ENCODE peak calls at places on chromosomes 1 and 21, in seven cellular contexts. E is fibroblast of lung, G is brain microvascular endothelial cell, B is GM12864, W is kidney, T is cardiac muscle cell, X is GM23338. S is an unnamed sample.

GRCh38 chr1:89953072-89953626 is 41.8 kb upstream of the ZNF326 start:
- DNase-seq in E (peak), X (peak), B (no peak), W (peak), T (peak), G (peak), S (peak)

GRCh38 chr1:97999320-97999719 is 78.5 kb upstream of the DPYD start:
- DNase-seq in E (peak), X (no peak), B (no peak), T (peak), W (no peak), G (peak), S (peak)

GRCh38 chr1:14724234-14724633 is 125.7 kb downstream of the KAZN start:
- DNase-seq in B (no peak), X (no peak), W (no peak), G (no peak), T (no peak), E (peak), S (no peak)

GRCh38 chr1:76919123-76919522 is 51.8 kb downstream of the ST6GALNAC5 start:
- DNase-seq in X (peak), E (no peak), T (no peak), W (no peak), G (no peak), B (no peak), S (no peak)

GRCh38 chr1:102550729-102551384 is 554.1 kb upstream of the OLFM3 start:
- DNase-seq in B (no peak), X (peak), E (peak), G (peak), T (peak), W (no peak), S (peak)

GRCh38 chr1:26469558-26469957 is 2.7 kb upstream of the HMGN2 start:
- DNase-seq in B (no peak), X (no peak), T (no peak), E (no peak), G (no peak), W (no peak), S (no peak)

GRCh38 chr21:14438204-14438603 is 55.3 kb upstream of the HSPA13 start:
- DNase-seq in G (no peak), W (no peak), E (no peak), T (peak), X (no peak), B (no peak), S (peak)

GRCh38 chr21:45161039-45161945 is 86.9 kb downstream of the ADARB1 start:
- DNase-seq in T (no peak), B (no peak), G (no peak), X (no peak), W (no peak), E (no peak), S (no peak)

GRCh38 chr1:234745844-234746797 is 136.1 kb upstream of the IRF2BP2 start:
- DNase-seq in G (peak), E (peak), B (no peak), T (peak), X (no peak), W (no peak), S (peak)

GRCh38 chr1:41411229-41411628 is 50.0 kb downstream of the FOXO6 start:
- DNase-seq in E (no peak), W (no peak), T (no peak), G (no peak), B (no peak), X (no peak), S (no peak)

GRCh38 chr1:6093061-6093460 is 47.4 kb downstream of the KCNAB2 start:
- DNase-seq in W (peak), X (no peak), E (no peak), B (no peak), G (no peak), T (peak), S (no peak)

GRCh38 chr1:24420547-24420946 is 4.9 kb downstream of the NIPAL3 start:
- DNase-seq in G (no peak), T (peak), W (no peak), E (no peak), X (no peak), B (no peak), S (peak)

GRCh38 chr1:75208862-75209261 is 74.7 kb downstream of the LHX8 start:
- DNase-seq in B (no peak), E (no peak), T (no peak), G (no peak), W (no peak), X (no peak), S (no peak)

GRCh38 chr1:199279872-199280649 is 641.2 kb downstream of the PTPRC start:
- DNase-seq in W (no peak), G (peak), B (no peak), E (peak), T (no peak), X (no peak), S (peak)

GRCh38 chr1:115757866-115758265 is 10.6 kb downstream of the CASQ2 start:
- DNase-seq in G (no peak), X (no peak), T (no peak), E (no peak), W (no peak), B (no peak), S (no peak)

GRCh38 chr1:6905790-6906189 is 120.5 kb downstream of the CAMTA1 start:
- DNase-seq in G (no peak), T (no peak), W (no peak), B (no peak), X (no peak), E (no peak), S (no peak)

GRCh38 chr21:23398726-23399125 is 2208.6 kb downstream of the MRPL39 start:
- DNase-seq in X (no peak), E (no peak), B (no peak), T (no peak), W (no peak), G (no peak), S (no peak)

GRCh38 chr1:192557841-192558595 is 17.6 kb upstream of the RGS1 start:
- DNase-seq in G (peak), E (peak), W (no peak), T (no peak), B (no peak), X (no peak), S (no peak)

GRCh38 chr1:41338820-41339219 is 22.4 kb upstream of the FOXO6 start:
- DNase-seq in X (no peak), E (no peak), T (no peak), G (no peak), W (no peak), B (no peak), S (no peak)

GRCh38 chr21:36976882-36977651 is 10.6 kb upstream of the HLCS start:
- DNase-seq in E (peak), X (peak), T (peak), G (peak), B (no peak), W (no peak), S (peak)

GRCh38 chr1:224183591-224184312 is 712 bp downstream of the DEGS1 start:
- DNase-seq in B (no peak), W (peak), G (peak), T (peak), E (peak), X (peak), S (peak)

GRCh38 chr1:81802601-81803422 is 2.1 kb downstream of the ADGRL2 start:
- DNase-seq in G (peak), T (peak), E (peak), B (no peak), X (peak), W (peak), S (peak)

GRCh38 chr1:203536981-203537455 is 43.1 kb downstream of the OPTC start:
- DNase-seq in B (no peak), G (peak), X (no peak), T (peak), E (peak), W (no peak), S (peak)

GRCh38 chr1:240946926-240947325 is 335.0 kb upstream of the GREM2 start:
- DNase-seq in W (no peak), T (peak), E (peak), B (no peak), X (peak), G (peak), S (peak)

GRCh38 chr1:29269356-29269755 is 33.0 kb downstream of the PTPRU start:
- DNase-seq in E (no peak), W (no peak), T (no peak), X (no peak), B (no peak), G (no peak), S (no peak)

GRCh38 chr1:154400381-154400801 is 4.8 kb upstream of the IL6R start:
- DNase-seq in T (no peak), B (no peak), W (no peak), E (no peak), X (no peak), G (no peak), S (no peak)

GRCh38 chr1:89894802-89895201 is 74.0 kb downstream of the LRRC8D start:
- DNase-seq in E (no peak), T (no peak), W (no peak), G (no peak), B (no peak), X (no peak), S (no peak)

GRCh38 chr1:33516428-33516827 is 44.0 kb downstream of the ZSCAN20 start:
- DNase-seq in B (no peak), E (no peak), T (no peak), X (peak), G (no peak), W (no peak), S (no peak)

GRCh38 chr1:173568483-173568882 is 34.4 kb downstream of the SLC9C2 start:
- DNase-seq in W (no peak), X (no peak), B (no peak), T (no peak), G (no peak), E (no peak), S (no peak)

GRCh38 chr1:173561263-173561662 is 41.6 kb downstream of the SLC9C2 start:
- DNase-seq in G (no peak), T (no peak), W (no peak), B (no peak), E (no peak), X (no peak), S (no peak)

GRCh38 chr1:173560300-173560699 is 42.6 kb downstream of the SLC9C2 start:
- DNase-seq in E (no peak), X (no peak), W (no peak), T (no peak), G (no peak), B (no peak), S (no peak)

DNA sequence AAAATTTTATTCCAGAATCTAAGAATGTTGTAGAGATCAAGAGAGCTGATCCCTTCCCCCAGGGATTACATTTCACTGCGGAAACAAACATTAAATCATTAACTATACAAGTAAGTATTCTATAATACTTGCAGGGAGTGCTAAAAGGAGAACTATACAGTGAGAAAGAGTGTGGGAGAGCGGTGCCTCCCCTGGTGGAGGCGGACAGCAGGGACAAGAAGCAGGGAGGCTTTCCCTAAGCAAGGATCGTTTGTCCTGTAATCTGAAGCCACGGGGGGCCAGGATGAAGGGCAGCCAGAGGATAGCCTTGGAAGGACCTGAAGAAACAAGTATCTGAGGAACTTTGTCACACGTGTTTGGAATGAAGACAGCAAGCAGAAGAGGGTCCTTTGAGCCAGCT is 40.1 kb downstream of the SLC9C2 start:
- DNase-seq in B (no peak), G (no peak), T (no peak), E (no peak), W (no peak), X (peak), S (no peak)
- TF ChIP-seq CTCF in B (no peak), G (peak), T (no peak), E (no peak), W (no peak), X (peak), S (no peak)

DNA sequence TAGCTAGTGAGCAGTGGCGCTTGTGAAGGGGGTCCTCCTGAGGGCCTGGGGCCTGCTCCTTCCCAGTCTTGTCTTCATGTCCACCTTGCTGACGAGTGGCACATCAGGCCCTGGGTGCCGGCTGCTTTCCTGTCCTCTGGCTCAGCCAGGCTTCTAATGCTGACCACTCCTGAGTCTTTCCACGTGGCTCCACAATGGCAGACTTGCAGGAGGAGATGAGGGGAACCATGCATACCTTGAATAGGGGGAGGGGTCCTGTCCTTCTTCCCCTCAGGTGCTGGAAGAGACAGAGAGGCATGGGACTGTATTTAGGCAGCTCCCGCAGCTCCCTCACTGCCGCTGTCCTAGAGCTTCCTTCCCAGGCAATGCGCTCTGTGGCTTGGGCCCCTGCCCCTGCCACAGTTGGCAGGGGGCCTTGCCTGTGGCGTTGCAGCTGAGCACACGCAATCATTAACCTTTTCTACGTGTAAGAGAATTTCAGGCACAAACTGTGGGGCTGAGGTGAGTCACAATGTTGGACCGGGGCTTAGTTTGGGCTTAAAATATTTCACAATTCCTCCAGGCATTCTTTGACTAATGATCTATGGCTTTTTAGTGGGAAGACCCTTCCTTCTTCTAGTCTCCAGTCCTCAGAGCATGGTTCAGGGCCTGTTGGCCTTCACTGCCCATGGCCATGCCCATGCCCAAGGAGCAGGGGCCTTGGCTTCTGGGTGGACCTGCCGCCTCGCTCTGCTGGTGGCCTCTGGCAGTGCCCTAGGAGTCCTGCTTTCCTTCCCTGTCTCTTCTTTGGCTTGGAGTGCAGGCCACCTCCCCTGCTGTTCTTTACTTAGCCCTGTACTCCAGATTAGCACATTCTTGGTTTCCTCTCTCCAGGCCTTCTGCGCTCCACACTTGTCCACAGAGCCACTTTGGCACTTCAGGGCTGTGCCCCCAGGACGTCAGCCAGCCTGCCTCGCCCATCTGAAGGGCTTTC is 39.1 kb downstream of the MAPKAPK2 start:
- DNase-seq in B (no peak), E (peak), X (peak), T (peak), W (peak), G (no peak), S (peak)
- H3K4me3 ChIP-seq in B (no peak), E (no peak), X (no peak), T (no peak), W (no peak), G (no peak), S (no peak)

DNA sequence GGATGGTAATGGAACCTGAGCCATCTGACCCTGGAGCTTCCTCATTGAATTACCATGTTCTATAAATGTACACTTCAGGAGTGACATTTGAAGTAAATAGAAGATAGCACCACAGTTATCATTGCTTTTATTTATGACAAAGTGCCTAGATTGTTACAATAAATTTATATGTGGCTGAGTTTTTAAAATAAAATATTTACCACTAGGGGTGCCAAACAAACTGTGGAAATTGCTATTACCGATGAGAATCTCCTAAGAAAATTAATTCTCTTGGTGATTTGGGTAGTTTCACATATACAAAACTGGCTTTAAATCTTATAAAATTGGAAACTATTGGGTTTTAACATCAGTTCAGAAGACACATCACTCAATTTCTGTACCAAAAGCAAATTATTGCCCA is 1.4 kb upstream of the TNR start:
- DNase-seq in G (no peak), W (no peak), E (no peak), X (no peak), B (no peak), T (no peak), S (no peak)
- TF ChIP-seq CTCF in G (no peak), W (no peak), E (no peak), X (no peak), B (no peak), T (peak), S (no peak)

DNA sequence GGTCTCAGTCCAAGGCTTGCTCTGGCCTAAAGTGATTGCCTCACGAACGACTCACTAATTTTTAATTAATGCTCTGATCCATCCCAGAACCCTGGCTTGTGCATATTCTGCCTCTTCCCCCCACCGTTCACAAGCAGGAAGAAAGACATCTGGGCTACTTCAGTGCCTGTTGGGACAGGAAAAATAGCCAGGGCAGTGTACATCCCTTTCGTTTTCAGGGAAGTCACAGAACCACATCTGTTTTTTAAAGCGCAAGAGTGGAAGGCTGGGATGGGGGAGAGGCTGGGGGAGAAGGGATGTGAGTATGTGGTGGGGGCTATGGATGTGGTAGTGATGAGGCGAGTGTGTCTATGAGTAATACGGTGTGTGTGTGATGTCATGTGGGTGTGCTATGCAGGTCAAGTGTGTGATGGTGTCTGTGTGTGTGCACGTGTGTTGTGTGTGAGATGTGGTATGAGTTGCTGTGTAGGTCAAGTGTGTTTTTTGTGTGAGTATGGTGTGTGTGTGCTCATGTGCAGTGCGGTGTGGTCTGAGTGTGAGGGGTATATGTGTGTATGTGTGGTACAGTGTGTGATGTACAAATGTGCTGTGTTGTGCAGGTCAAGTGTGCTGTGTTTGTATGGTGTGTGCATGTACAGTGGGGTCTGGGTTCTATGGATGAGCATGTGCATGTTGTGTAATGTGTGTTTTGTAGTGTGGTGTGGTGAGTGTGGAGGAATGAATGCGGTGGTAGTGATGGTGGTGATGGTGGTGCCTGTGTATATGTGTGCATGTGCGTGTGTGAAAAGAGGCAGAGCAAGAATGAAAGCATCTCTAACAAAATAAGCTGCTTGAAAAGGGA is 64.9 kb upstream of the SYT6 start:
- DNase-seq in B (no peak), E (no peak), T (peak), W (no peak), G (no peak), X (no peak), S (no peak)
- H3K4me3 ChIP-seq in B (no peak), E (peak), T (no peak), W (no peak), G (no peak), X (no peak), S (no peak)

GRCh38 chr21:30194701-30195299 is 21.1 kb downstream of the CLDN8 start:
- DNase-seq in X (peak), B (no peak), W (no peak), T (peak), E (no peak), G (peak), S (peak)
- TF ChIP-seq CTCF in X (peak), B (peak), W (peak), T (peak), E (peak), G (peak), S (peak)

DNA sequence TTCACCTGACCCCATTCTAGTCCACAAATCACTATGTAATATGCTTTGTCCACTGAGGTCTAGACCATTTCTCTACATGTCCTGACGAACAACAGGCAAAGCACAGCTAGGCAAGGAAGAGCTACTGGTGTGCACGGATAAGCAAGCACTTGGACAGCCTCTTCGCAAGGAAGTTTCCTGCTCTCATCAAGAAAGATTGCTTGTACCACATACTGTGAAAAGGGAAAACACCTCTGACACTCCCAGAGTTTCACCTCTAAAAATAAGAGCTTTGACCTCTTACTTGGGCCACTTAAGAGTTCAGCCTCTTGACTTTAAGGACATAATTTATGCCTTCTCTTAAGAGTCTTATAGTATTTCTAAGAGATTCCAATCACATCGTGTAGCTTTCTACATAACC is 36.0 kb upstream of the LPAR3 start:
- DNase-seq in X (no peak), E (no peak), W (no peak), G (no peak), B (no peak), T (no peak), S (no peak)
- H3K4me3 ChIP-seq in X (no peak), E (no peak), W (no peak), G (no peak), B (no peak), T (no peak), S (no peak)